ENCODE peak calls at places on chromosome 22, in five cellular contexts. P, H, A, V and O are unnamed samples.

GRCh38 chr22:27991586-27992293 is 72.7 kb upstream of the PITPNB start:
- DNase-seq in H (no peak), P (no peak), V (peak), A (peak), O (no peak)

GRCh38 chr22:29260031-29260560 is 7.7 kb downstream of the RHBDD3 start:
- DNase-seq in V (no peak), P (no peak), H (no peak), A (no peak), O (no peak)

GRCh38 chr22:37696657-37697539 is at the start of gene TRIOBP:
- DNase-seq in A (peak), V (peak), H (peak), P (peak), O (peak)

GRCh38 chr22:38422615-38423511 is 32.1 kb downstream of the KCNJ4 start:
- DNase-seq in A (no peak), H (no peak), V (no peak), P (peak), O (no peak)

GRCh38 chr22:38028344-38029130 is 28.7 kb upstream of the PICK1 start:
- DNase-seq in A (no peak), H (peak), V (no peak), P (no peak), O (no peak)

GRCh38 chr22:42844756-42845155 is 12.3 kb downstream of the ARFGAP3 start:
- DNase-seq in V (no peak), A (peak), H (no peak), P (no peak), O (no peak)

GRCh38 chr22:42608481-42609361 is 6.0 kb downstream of the POLDIP3 start:
- DNase-seq in P (no peak), A (no peak), V (no peak), H (no peak), O (no peak)

GRCh38 chr22:25839755-25840154 is 97.8 kb downstream of the MYO18B start:
- DNase-seq in A (peak), P (no peak), H (no peak), V (no peak), O (no peak)

GRCh38 chr22:42966389-42966998 is 48.5 kb downstream of the PACSIN2 start:
- DNase-seq in V (no peak), P (no peak), A (peak), H (no peak), O (no peak)

GRCh38 chr22:27990879-27991278 is 71.8 kb upstream of the PITPNB start:
- DNase-seq in P (peak), V (peak), A (peak), H (no peak), O (peak)

GRCh38 chr22:23219787-23220484 is 39.6 kb downstream of the BCR start:
- DNase-seq in P (no peak), A (no peak), H (peak), V (peak), O (no peak)

GRCh38 chr22:23651676-23652075 is 19.6 kb upstream of the DRICH1 start:
- DNase-seq in P (no peak), H (no peak), A (no peak), V (no peak), O (no peak)

GRCh38 chr22:39173787-39174497 is 21.5 kb upstream of the CBX7 start:
- DNase-seq in V (no peak), H (no peak), P (no peak), A (peak), O (no peak)

GRCh38 chr22:36764060-36764459 is 11.9 kb downstream of the IFT27 start:
- DNase-seq in A (peak), V (no peak), P (no peak), H (no peak), O (no peak)

GRCh38 chr22:23692598-23693291 is 1.9 kb downstream of the RGL4 start:
- DNase-seq in H (no peak), V (no peak), P (peak), A (peak), O (no peak)

GRCh38 chr22:43338766-43339345 is 4.3 kb downstream of the SCUBE1 start:
- DNase-seq in V (no peak), P (no peak), H (no peak), A (no peak), O (no peak)

GRCh38 chr22:23781065-23781464 is 5.7 kb upstream of the SMARCB1 start:
- DNase-seq in V (no peak), H (no peak), A (no peak), P (no peak), O (no peak)

GRCh38 chr22:30701872-30702271 is 7.2 kb downstream of the OSBP2 start:
- DNase-seq in A (no peak), P (no peak), V (no peak), H (no peak), O (no peak)

GRCh38 chr22:25420925-25421904 is 143.3 kb upstream of the GRK3 start:
- DNase-seq in A (no peak), H (no peak), V (no peak), P (peak), O (no peak)

GRCh38 chr22:29427176-29427760 is 11.1 kb upstream of the RFPL1 start:
- DNase-seq in A (peak), H (peak), P (no peak), V (no peak), O (no peak)

GRCh38 chr22:26573026-26573662 is 16.8 kb downstream of the TPST2 start:
- DNase-seq in A (no peak), H (peak), P (no peak), V (peak), O (no peak)

GRCh38 chr22:49190816-49191505 is 636.7 kb downstream of the BRD1 start:
- DNase-seq in H (no peak), P (no peak), V (no peak), A (no peak), O (no peak)
- H3K4me3 ChIP-seq in H (no peak), P (no peak), V (no peak), A (no peak), O (no peak)

DNA sequence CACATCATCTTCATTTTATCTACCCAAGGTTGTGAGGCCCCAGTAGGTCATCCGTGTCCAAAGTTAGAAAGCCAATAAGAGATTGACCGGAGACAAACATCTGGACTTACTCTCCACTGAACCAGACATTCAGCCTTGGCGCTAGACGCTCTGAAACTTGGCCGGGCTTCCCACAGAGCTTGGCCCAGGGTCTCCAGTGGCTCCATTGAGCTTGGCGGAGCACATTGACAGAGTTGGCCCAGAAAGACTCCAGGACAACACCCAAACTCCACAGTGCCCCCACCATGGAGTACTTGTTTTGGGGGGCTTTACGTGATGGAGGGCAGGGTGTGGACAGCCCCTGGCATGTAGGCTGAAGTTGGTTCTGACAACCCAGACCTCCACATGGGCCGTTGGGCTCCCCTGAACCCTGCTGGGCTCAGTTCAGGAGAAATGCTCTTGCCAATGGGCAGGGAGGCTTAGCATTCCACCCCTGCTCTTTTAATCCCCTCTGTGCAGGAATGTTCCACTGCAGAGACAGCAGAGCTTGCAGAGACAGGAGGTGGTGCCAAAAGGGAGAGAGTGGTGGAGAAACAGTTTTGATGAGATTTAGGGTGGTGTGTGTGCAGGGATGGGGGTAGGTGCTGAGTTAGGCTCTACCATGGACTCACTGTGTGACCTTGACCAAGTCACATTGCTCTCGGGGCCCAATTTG is 102.4 kb upstream of the TIMP3 start:
- DNase-seq in P (no peak), H (no peak), V (no peak), A (no peak), O (peak)
- H3K4me3 ChIP-seq in P (no peak), H (no peak), V (no peak), A (no peak), O (no peak)

DNA sequence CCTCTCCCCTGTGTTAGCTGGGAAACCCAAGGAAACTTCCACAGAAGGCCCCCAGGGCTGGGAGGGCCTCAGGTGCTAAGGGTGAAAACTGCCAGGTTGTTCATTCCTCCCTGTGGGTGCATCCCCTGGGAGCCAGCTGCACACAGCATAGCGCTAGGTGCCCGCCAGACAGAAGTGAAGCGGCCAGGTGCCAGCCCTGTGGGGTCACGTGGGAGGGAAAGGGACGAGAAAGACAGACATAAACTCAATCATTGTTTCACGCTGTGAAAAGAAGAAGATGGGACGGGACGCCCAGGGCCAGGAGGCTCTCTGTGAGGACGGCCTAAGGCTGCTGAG is 31.6 kb upstream of the HMOX1 start:
- DNase-seq in V (no peak), A (no peak), P (no peak), H (no peak), O (peak)
- H3K4me3 ChIP-seq in V (no peak), A (no peak), P (no peak), H (no peak), O (no peak)

GRCh38 chr22:46587492-46588278 is 32.5 kb upstream of the GRAMD4 start:
- DNase-seq in A (no peak), H (no peak), P (no peak), V (no peak), O (no peak)

GRCh38 chr22:46587067-46587471 is 33.1 kb upstream of the GRAMD4 start:
- DNase-seq in H (no peak), A (no peak), V (no peak), P (no peak), O (no peak)

GRCh38 chr22:46589141-46589748 is 30.9 kb upstream of the GRAMD4 start:
- DNase-seq in V (no peak), H (no peak), P (no peak), A (no peak), O (no peak)

GRCh38 chr22:46589871-46590271 is 30.3 kb upstream of the GRAMD4 start:
- DNase-seq in A (no peak), H (no peak), V (no peak), P (no peak), O (no peak)

DNA sequence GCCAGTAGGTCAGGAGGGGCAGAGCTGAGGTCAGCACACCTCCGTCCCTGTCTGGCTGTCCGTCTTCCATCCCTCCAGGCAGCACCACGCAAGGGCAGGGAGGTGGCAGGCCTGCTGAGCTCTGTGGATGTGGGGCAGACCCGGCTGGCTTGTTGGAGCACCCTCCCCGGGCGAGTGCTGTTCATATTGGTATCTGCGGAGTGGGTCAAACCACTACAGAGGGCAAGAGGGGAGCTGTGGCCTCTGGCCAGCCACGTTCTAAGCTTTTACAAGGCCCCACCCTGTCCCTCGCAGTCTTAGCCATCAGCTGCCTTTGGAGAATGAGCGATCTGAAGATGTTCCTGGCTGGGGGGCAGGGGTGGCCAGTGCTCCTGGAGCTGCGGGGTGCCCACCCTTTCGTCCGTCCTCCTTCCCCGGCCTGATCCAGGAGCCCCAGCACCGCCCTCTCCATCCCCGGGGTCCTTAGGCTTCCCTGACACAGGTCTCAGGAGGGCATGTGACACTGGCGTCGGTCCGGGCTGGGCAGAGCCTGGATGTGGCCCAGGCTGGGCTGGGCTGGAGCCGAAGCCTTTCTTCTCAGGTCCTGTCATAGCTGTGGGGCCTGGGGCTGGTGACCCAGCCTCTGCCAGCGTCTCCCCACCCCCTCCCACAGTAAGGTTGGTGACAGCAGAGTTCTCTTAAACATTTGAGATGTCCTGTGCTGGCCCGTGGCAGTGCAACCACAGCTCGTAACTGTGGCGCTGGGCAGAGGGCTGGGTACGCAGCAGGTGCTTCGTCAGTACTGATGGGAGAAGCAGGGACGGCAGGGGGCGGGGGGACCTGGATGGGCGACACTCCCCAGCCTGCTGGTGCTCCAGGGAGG is 31.7 kb upstream of the GRAMD4 start:
- DNase-seq in H (no peak), V (no peak), A (no peak), P (no peak), O (no peak)
- H3K4me3 ChIP-seq in H (no peak), V (no peak), A (no peak), P (no peak), O (no peak)

DNA sequence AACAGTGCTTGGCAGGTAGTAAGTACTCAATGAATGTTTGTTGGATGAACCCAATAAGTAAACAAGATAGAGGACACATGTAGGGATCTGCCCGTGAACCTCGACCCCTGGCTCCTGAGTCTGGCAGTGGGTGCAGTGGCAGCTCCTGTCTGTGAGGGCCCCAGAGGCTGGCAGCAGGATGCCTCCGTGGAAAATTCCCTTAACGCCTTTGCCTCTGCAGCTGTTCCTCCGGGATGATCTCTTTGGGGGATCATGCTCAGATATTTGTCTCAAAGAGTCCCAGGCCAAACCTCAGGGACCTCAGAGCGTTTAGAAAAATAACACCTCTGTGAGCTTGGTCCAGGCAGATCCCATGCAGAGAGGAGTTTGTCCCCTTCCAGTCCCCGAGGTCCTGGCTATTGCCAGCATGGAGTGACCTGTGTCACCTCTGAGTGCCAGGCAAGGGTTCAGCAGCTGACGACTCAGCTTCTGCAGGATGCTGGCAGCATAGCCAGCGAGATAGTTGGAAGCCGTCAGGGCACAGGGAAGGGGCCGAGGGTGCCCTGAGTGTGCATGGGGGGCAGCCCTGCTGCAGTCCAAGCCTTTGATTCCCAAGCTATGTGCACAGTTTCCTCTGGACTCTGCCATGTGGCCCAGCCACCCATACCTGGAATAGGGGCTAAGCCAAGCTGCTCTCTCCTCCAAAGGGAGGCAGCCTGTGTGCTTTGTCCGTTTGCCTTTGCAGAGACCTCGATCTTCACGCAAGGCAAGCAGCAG is 613 bp upstream of the MCHR1 start:
- DNase-seq in P (no peak), A (no peak), V (no peak), H (no peak), O (no peak)
- H3K4me3 ChIP-seq in P (no peak), A (no peak), V (no peak), H (no peak), O (no peak)

GRCh38 chr22:44446483-44446882 is 51.5 kb downstream of the RTL6 start:
- DNase-seq in A (no peak), V (no peak), H (no peak), P (no peak), O (no peak)

GRCh38 chr22:44443641-44444235 is 54.3 kb downstream of the RTL6 start:
- DNase-seq in P (no peak), A (peak), H (no peak), V (no peak), O (no peak)

GRCh38 chr22:44444341-44445306 is 53.4 kb downstream of the RTL6 start:
- DNase-seq in H (no peak), A (peak), V (no peak), P (peak), O (no peak)

GRCh38 chr22:44445307-44445680 is 52.7 kb downstream of the RTL6 start:
- DNase-seq in H (no peak), P (no peak), V (no peak), A (peak), O (no peak)

DNA sequence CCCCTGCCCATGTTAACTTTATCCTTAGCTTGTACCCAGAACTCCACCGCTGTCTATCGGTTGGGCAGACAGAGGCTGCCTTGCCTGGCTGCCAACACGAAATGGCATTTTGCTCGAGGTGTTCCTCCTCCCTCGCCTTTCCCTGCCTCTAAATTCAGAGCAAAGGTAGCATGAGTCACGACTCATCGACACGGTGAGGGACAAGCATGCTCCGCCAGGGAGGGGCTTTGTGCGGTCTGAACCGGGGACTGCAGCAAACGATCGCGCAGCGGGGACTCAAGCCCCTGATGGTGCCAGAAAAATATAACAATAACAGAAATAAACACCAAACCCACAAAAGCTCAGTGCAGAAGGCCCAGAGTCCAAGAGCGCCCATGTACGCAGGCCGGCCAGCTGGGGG is 52.3 kb downstream of the RTL6 start:
- DNase-seq in P (no peak), H (no peak), A (peak), V (no peak), O (no peak)
- H3K4me3 ChIP-seq in P (no peak), H (no peak), A (no peak), V (no peak), O (no peak)

DNA sequence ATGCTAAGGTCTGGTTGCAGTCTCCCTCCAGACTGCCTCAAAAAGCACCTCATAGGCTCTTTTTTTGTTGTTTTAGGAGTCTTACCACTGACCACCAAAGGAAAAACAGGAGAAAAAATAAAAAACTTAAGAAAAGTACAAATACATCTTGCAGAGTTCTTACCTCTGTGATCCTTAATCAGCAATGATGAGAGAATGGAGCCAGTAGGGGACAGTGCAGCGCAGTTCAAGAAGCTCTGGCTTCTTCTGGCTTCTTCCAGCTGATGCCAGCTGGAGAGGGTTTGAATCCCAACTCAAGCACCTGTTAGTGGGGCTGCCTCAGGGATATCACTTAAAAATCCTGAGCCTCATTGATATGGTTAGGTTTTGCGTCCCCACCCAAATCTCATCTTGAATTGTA is 223.3 kb upstream of the ISX start:
- DNase-seq in P (peak), A (no peak), H (no peak), V (no peak), O (no peak)
- H3K4me3 ChIP-seq in P (no peak), A (no peak), H (no peak), V (no peak), O (no peak)

GRCh38 chr22:19714320-19715252 is at the start of gene SEPTIN5:
- DNase-seq in A (peak), P (no peak), V (no peak), H (no peak), O (no peak)
- H3K4me3 ChIP-seq in A (peak), P (peak), V (peak), H (peak), O (peak)

DNA sequence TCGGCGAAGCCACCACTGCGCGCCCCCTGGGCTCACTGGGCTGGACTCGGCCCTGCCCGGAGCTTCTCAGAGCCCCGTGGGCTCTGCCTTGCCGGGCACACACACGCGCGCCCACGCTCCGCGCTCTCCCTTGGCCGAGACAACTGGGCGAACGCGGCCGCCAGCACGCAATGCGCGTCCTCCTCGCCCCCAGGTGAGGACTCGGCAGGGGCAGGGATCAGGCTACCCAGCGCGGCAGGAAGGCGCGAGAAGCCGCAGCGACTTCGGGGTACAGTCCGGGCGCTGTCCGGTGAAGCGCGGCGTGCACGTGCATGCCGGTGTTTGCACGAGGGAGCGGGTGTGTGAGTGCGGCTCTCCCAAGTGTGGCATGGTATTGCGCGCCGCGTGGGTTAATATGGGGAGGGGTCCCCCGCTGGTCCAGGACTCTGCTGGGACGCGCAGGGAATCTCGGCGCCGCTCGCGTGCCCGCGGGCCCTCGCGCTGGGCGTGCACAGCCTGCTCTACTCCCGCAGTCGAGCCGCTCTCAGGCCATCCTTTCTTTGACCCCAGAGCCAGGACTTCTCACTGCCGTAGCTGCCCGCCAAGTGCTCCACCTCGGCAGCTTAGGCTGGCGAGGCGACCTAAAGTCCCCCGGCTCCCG is 5.5 kb downstream of the WNT7B start:
- DNase-seq in P (peak), A (no peak), V (no peak), H (no peak), O (no peak)
- H3K4me3 ChIP-seq in P (peak), A (no peak), V (peak), H (no peak), O (no peak)